ENCODE peak calls at places on chromosomes 12 and 14, in six cellular contexts. One of them, this sample, is unnamed.

GRCh38 chr12:49288922-49289555 is 5.9 kb upstream of the PRPH start:
- DNase-seq in epithelial cell of esophagus: peak
- DNase-seq in EL: no peak
- DNase-seq in NCI-H1092: no peak
- DNase-seq in astrocyte of the spinal cord: no peak
- DNase-seq in RPMI7951: no peak
- DNase-seq in this sample: no peak

GRCh38 chr12:129459886-129460285 is 443.9 kb downstream of the TMEM132D start:
- DNase-seq in RPMI7951: no peak
- DNase-seq in astrocyte of the spinal cord: peak
- DNase-seq in NCI-H1092: no peak
- DNase-seq in EL: no peak
- DNase-seq in epithelial cell of esophagus: no peak
- DNase-seq in this sample: no peak

GRCh38 chr14:28765907-28766504 is 581 bp upstream of the FOXG1 start:
- DNase-seq in NCI-H1092: peak
- DNase-seq in astrocyte of the spinal cord: peak
- DNase-seq in EL: no peak
- DNase-seq in RPMI7951: no peak
- DNase-seq in epithelial cell of esophagus: no peak
- DNase-seq in this sample: no peak

GRCh38 chr12:123160801-123161487 is 10.1 kb upstream of the PITPNM2 start:
- DNase-seq in RPMI7951: no peak
- DNase-seq in astrocyte of the spinal cord: no peak
- DNase-seq in EL: no peak
- DNase-seq in NCI-H1092: no peak
- DNase-seq in epithelial cell of esophagus: no peak
- DNase-seq in this sample: no peak

GRCh38 chr12:98499668-98500456 is 15.5 kb upstream of the TMPO start:
- DNase-seq in NCI-H1092: no peak
- DNase-seq in astrocyte of the spinal cord: no peak
- DNase-seq in epithelial cell of esophagus: no peak
- DNase-seq in RPMI7951: no peak
- DNase-seq in EL: no peak
- DNase-seq in this sample: no peak

GRCh38 chr12:100460702-100461101 is 13.0 kb upstream of the NR1H4 start:
- DNase-seq in RPMI7951: no peak
- DNase-seq in epithelial cell of esophagus: no peak
- DNase-seq in NCI-H1092: no peak
- DNase-seq in EL: no peak
- DNase-seq in astrocyte of the spinal cord: no peak
- DNase-seq in this sample: no peak

GRCh38 chr14:69708586-69709169 is 58.3 kb upstream of the SRSF5 start:
- DNase-seq in NCI-H1092: peak
- DNase-seq in epithelial cell of esophagus: peak
- DNase-seq in RPMI7951: no peak
- DNase-seq in EL: no peak
- DNase-seq in astrocyte of the spinal cord: no peak
- DNase-seq in this sample: peak

GRCh38 chr14:71658261-71658860 is 273.9 kb upstream of the RGS6 start:
- DNase-seq in epithelial cell of esophagus: no peak
- DNase-seq in NCI-H1092: no peak
- DNase-seq in RPMI7951: peak
- DNase-seq in astrocyte of the spinal cord: peak
- DNase-seq in EL: peak
- DNase-seq in this sample: no peak

GRCh38 chr12:130796985-130797686 is 41.9 kb downstream of the STX2 start:
- DNase-seq in astrocyte of the spinal cord: no peak
- DNase-seq in RPMI7951: no peak
- DNase-seq in epithelial cell of esophagus: no peak
- DNase-seq in NCI-H1092: no peak
- DNase-seq in EL: no peak
- DNase-seq in this sample: no peak

GRCh38 chr12:75892779-75893408 is 138.7 kb downstream of the PHLDA1 start:
- DNase-seq in RPMI7951: peak
- DNase-seq in astrocyte of the spinal cord: no peak
- DNase-seq in EL: peak
- DNase-seq in epithelial cell of esophagus: peak
- DNase-seq in NCI-H1092: no peak
- DNase-seq in this sample: no peak

GRCh38 chr12:24379493-24379892 is 430.0 kb upstream of the SOX5 start:
- DNase-seq in EL: no peak
- DNase-seq in astrocyte of the spinal cord: no peak
- DNase-seq in NCI-H1092: no peak
- DNase-seq in epithelial cell of esophagus: no peak
- DNase-seq in RPMI7951: no peak
- DNase-seq in this sample: no peak